ENCODE peak calls at places on chromosomes 12 and 14, in ten cellular contexts. One of them, this sample, is unnamed.

GRCh38 chr12:80846930-80847329 is 90.8 kb downstream of the LIN7A start:
- DNase-seq in GM04504: no peak
- DNase-seq in heart left ventricle: no peak
- DNase-seq in ELR: no peak
- DNase-seq in D341Med: no peak
- DNase-seq in effector CD4-positive, alpha-beta T cell: no peak
- DNase-seq in HFF-Myc: no peak
- DNase-seq in GDM1: no peak
- DNase-seq in fibroblast of pulmonary artery: no peak
- DNase-seq in breast epithelium: no peak
- DNase-seq in this sample: no peak

GRCh38 chr12:8687846-8688601 is 9.8 kb upstream of the RIMKLB start:
- DNase-seq in GM04504: peak
- DNase-seq in heart left ventricle: no peak
- DNase-seq in ELR: peak
- DNase-seq in D341Med: no peak
- DNase-seq in effector CD4-positive, alpha-beta T cell: no peak
- DNase-seq in HFF-Myc: peak
- DNase-seq in GDM1: peak
- DNase-seq in fibroblast of pulmonary artery: peak
- DNase-seq in breast epithelium: peak
- DNase-seq in this sample: no peak

GRCh38 chr14:95525999-95526398 is 8.9 kb upstream of the GLRX5 start:
- DNase-seq in GM04504: no peak
- DNase-seq in heart left ventricle: no peak
- DNase-seq in ELR: no peak
- DNase-seq in D341Med: no peak
- DNase-seq in effector CD4-positive, alpha-beta T cell: no peak
- DNase-seq in HFF-Myc: no peak
- DNase-seq in GDM1: no peak
- DNase-seq in fibroblast of pulmonary artery: no peak
- DNase-seq in breast epithelium: no peak
- DNase-seq in this sample: no peak

GRCh38 chr12:95201056-95201670 is 16.1 kb downstream of the FGD6 start:
- DNase-seq in GM04504: no peak
- DNase-seq in heart left ventricle: no peak
- DNase-seq in ELR: peak
- DNase-seq in D341Med: no peak
- DNase-seq in effector CD4-positive, alpha-beta T cell: no peak
- DNase-seq in HFF-Myc: no peak
- DNase-seq in GDM1: no peak
- DNase-seq in fibroblast of pulmonary artery: peak
- DNase-seq in breast epithelium: no peak
- DNase-seq in this sample: no peak

GRCh38 chr12:93127582-93128331 is 198.7 kb upstream of the EEA1 start:
- DNase-seq in GM04504: peak
- DNase-seq in heart left ventricle: peak
- DNase-seq in ELR: peak
- DNase-seq in D341Med: no peak
- DNase-seq in effector CD4-positive, alpha-beta T cell: no peak
- DNase-seq in HFF-Myc: peak
- DNase-seq in GDM1: no peak
- DNase-seq in fibroblast of pulmonary artery: peak
- DNase-seq in breast epithelium: peak
- DNase-seq in this sample: no peak

GRCh38 chr12:118238888-118239287 is 103.0 kb downstream of the PEBP1 start:
- DNase-seq in GM04504: no peak
- DNase-seq in heart left ventricle: no peak
- DNase-seq in ELR: no peak
- DNase-seq in D341Med: no peak
- DNase-seq in effector CD4-positive, alpha-beta T cell: no peak
- DNase-seq in HFF-Myc: no peak
- DNase-seq in GDM1: no peak
- DNase-seq in fibroblast of pulmonary artery: no peak
- DNase-seq in breast epithelium: no peak
- DNase-seq in this sample: no peak

GRCh38 chr12:108078428-108078827 is 50.7 kb upstream of the WSCD2 start:
- DNase-seq in GM04504: no peak
- DNase-seq in heart left ventricle: no peak
- DNase-seq in ELR: no peak
- DNase-seq in D341Med: no peak
- DNase-seq in effector CD4-positive, alpha-beta T cell: no peak
- DNase-seq in HFF-Myc: no peak
- DNase-seq in GDM1: no peak
- DNase-seq in fibroblast of pulmonary artery: no peak
- DNase-seq in breast epithelium: no peak
- DNase-seq in this sample: no peak

GRCh38 chr14:104550849-104551728 is 28.5 kb upstream of the C14orf180 start:
- DNase-seq in GM04504: no peak
- DNase-seq in heart left ventricle: peak
- DNase-seq in ELR: no peak
- DNase-seq in D341Med: no peak
- DNase-seq in effector CD4-positive, alpha-beta T cell: no peak
- DNase-seq in HFF-Myc: no peak
- DNase-seq in GDM1: no peak
- DNase-seq in fibroblast of pulmonary artery: no peak
- DNase-seq in breast epithelium: no peak
- DNase-seq in this sample: no peak

GRCh38 chr12:29782285-29782820 is 1.4 kb downstream of the TMTC1 start:
- DNase-seq in GM04504: peak
- DNase-seq in heart left ventricle: no peak
- DNase-seq in ELR: no peak
- DNase-seq in D341Med: no peak
- DNase-seq in effector CD4-positive, alpha-beta T cell: no peak
- DNase-seq in HFF-Myc: no peak
- DNase-seq in GDM1: no peak
- DNase-seq in fibroblast of pulmonary artery: peak
- DNase-seq in breast epithelium: no peak
- DNase-seq in this sample: no peak

GRCh38 chr14:85599939-85600338 is 70.0 kb downstream of the FLRT2 start:
- DNase-seq in GM04504: no peak
- DNase-seq in heart left ventricle: no peak
- DNase-seq in ELR: peak
- DNase-seq in D341Med: no peak
- DNase-seq in effector CD4-positive, alpha-beta T cell: no peak
- DNase-seq in HFF-Myc: no peak
- DNase-seq in GDM1: peak
- DNase-seq in fibroblast of pulmonary artery: peak
- DNase-seq in breast epithelium: no peak
- DNase-seq in this sample: no peak

GRCh38 chr14:50312734-50313054 is 570 bp downstream of the DMAC2L start:
- DNase-seq in GM04504: no peak
- DNase-seq in heart left ventricle: no peak
- DNase-seq in ELR: no peak
- DNase-seq in D341Med: no peak
- DNase-seq in effector CD4-positive, alpha-beta T cell: peak
- DNase-seq in HFF-Myc: no peak
- DNase-seq in GDM1: no peak
- DNase-seq in fibroblast of pulmonary artery: no peak
- DNase-seq in breast epithelium: no peak
- DNase-seq in this sample: no peak

GRCh38 chr12:121577443-121578180 is 3.2 kb downstream of the KDM2B start:
- DNase-seq in GM04504: no peak
- DNase-seq in heart left ventricle: no peak
- DNase-seq in ELR: no peak
- DNase-seq in D341Med: no peak
- DNase-seq in effector CD4-positive, alpha-beta T cell: no peak
- DNase-seq in HFF-Myc: no peak
- DNase-seq in GDM1: no peak
- DNase-seq in fibroblast of pulmonary artery: no peak
- DNase-seq in breast epithelium: no peak
- DNase-seq in this sample: no peak

GRCh38 chr12:460301-461230 is 827 bp downstream of the B4GALNT3 start:
- DNase-seq in GM04504: no peak
- DNase-seq in heart left ventricle: no peak
- DNase-seq in ELR: no peak
- DNase-seq in D341Med: peak
- DNase-seq in effector CD4-positive, alpha-beta T cell: peak
- DNase-seq in HFF-Myc: no peak
- DNase-seq in GDM1: no peak
- DNase-seq in fibroblast of pulmonary artery: no peak
- DNase-seq in breast epithelium: no peak
- DNase-seq in this sample: peak

GRCh38 chr14:33184587-33184986 is 245.9 kb downstream of the NPAS3 start:
- DNase-seq in GM04504: peak
- DNase-seq in heart left ventricle: no peak
- DNase-seq in ELR: peak
- DNase-seq in D341Med: no peak
- DNase-seq in effector CD4-positive, alpha-beta T cell: no peak
- DNase-seq in HFF-Myc: peak
- DNase-seq in GDM1: no peak
- DNase-seq in fibroblast of pulmonary artery: peak
- DNase-seq in breast epithelium: no peak
- DNase-seq in this sample: no peak

GRCh38 chr14:23061995-23062394 is 4.7 kb upstream of the CDH24 start:
- DNase-seq in GM04504: peak
- DNase-seq in heart left ventricle: no peak
- DNase-seq in ELR: peak
- DNase-seq in D341Med: no peak
- DNase-seq in effector CD4-positive, alpha-beta T cell: no peak
- DNase-seq in HFF-Myc: peak
- DNase-seq in GDM1: no peak
- DNase-seq in fibroblast of pulmonary artery: peak
- DNase-seq in breast epithelium: peak
- DNase-seq in this sample: no peak

GRCh38 chr12:52195065-52195730 is 3.4 kb upstream of the KRT80 start:
- DNase-seq in GM04504: no peak
- DNase-seq in heart left ventricle: no peak
- DNase-seq in ELR: no peak
- DNase-seq in D341Med: no peak
- DNase-seq in effector CD4-positive, alpha-beta T cell: no peak
- DNase-seq in HFF-Myc: no peak
- DNase-seq in GDM1: peak
- DNase-seq in fibroblast of pulmonary artery: peak
- DNase-seq in breast epithelium: peak
- DNase-seq in this sample: no peak

GRCh38 chr12:29043069-29043468 is 106.0 kb upstream of the FAR2 start:
- DNase-seq in GM04504: peak
- DNase-seq in heart left ventricle: no peak
- DNase-seq in ELR: no peak
- DNase-seq in D341Med: no peak
- DNase-seq in effector CD4-positive, alpha-beta T cell: no peak
- DNase-seq in HFF-Myc: no peak
- DNase-seq in GDM1: no peak
- DNase-seq in fibroblast of pulmonary artery: peak
- DNase-seq in breast epithelium: no peak
- DNase-seq in this sample: no peak

GRCh38 chr12:41576925-41577324 is 388.8 kb downstream of the PDZRN4 start:
- DNase-seq in GM04504: no peak
- DNase-seq in heart left ventricle: no peak
- DNase-seq in ELR: no peak
- DNase-seq in D341Med: no peak
- DNase-seq in effector CD4-positive, alpha-beta T cell: no peak
- DNase-seq in HFF-Myc: no peak
- DNase-seq in GDM1: no peak
- DNase-seq in fibroblast of pulmonary artery: no peak
- DNase-seq in breast epithelium: no peak
- DNase-seq in this sample: no peak

GRCh38 chr12:3881208-3881980 is 8.2 kb upstream of the PARP11 start:
- DNase-seq in GM04504: no peak
- DNase-seq in heart left ventricle: no peak
- DNase-seq in ELR: no peak
- DNase-seq in D341Med: no peak
- DNase-seq in effector CD4-positive, alpha-beta T cell: no peak
- DNase-seq in HFF-Myc: no peak
- DNase-seq in GDM1: no peak
- DNase-seq in fibroblast of pulmonary artery: no peak
- DNase-seq in breast epithelium: no peak
- DNase-seq in this sample: no peak

GRCh38 chr12:83321971-83322370 is 635.3 kb downstream of the TMTC2 start:
- DNase-seq in GM04504: no peak
- DNase-seq in heart left ventricle: no peak
- DNase-seq in ELR: no peak
- DNase-seq in D341Med: no peak
- DNase-seq in effector CD4-positive, alpha-beta T cell: no peak
- DNase-seq in HFF-Myc: no peak
- DNase-seq in GDM1: no peak
- DNase-seq in fibroblast of pulmonary artery: no peak
- DNase-seq in breast epithelium: no peak
- DNase-seq in this sample: no peak

GRCh38 chr12:2963760-2964292 is 4.6 kb downstream of the TEAD4 start:
- DNase-seq in GM04504: no peak
- DNase-seq in heart left ventricle: peak
- DNase-seq in ELR: peak
- DNase-seq in D341Med: no peak
- DNase-seq in effector CD4-positive, alpha-beta T cell: no peak
- DNase-seq in HFF-Myc: no peak
- DNase-seq in GDM1: no peak
- DNase-seq in fibroblast of pulmonary artery: peak
- DNase-seq in breast epithelium: no peak
- DNase-seq in this sample: no peak